ENCODE peak calls at places on chromosomes 6 and 20, in nine cellular contexts. X is stimulated activated CD4-positive, alpha-beta T cell treated with anti-CD3 and anti-CD28 coated beads, Interleukin-4, amount 100 ng/mL, for 48 hours; G is AG09319; W is PC-3; Z is AG04450; A is aorta; J is activated CD4-positive, alpha-beta T cell treated with anti-CD3 and anti-CD28 coated beads, Interleukin-2, amount 50 U/mL, for 4 hours; K is ELR; O is T-helper 1 cell. I is an unnamed sample.
A peak's percentile ranks its signal among the peaks of the same experiment; 100 is the strongest.

GRCh38 chr20:45432294-45432693 is 16.4 kb downstream of the PIGT start:
- DNase-seq in X (no peak), J (no peak), W (no peak), G (no peak), K (no peak), O (peak; percentile 66), A (no peak), Z (no peak), I (no peak)

GRCh38 chr6:35343092-35343834 is 905 bp downstream of the PPARD start:
- DNase-seq in J (no peak), G (no peak), X (no peak), O (no peak), Z (no peak), W (peak; percentile 27), A (peak; percentile 76), K (peak; percentile 35), I (no peak)

GRCh38 chr6:80280258-80281010 is 174.0 kb downstream of the BCKDHB start:
- DNase-seq in W (peak; percentile 4), Z (no peak), A (no peak), G (no peak), X (no peak), K (peak; percentile 57), J (no peak), O (no peak), I (no peak)

GRCh38 chr6:124132256-124132655 is 328.6 kb downstream of the NKAIN2 start:
- DNase-seq in O (no peak), K (no peak), J (no peak), G (no peak), W (no peak), Z (no peak), X (no peak), A (no peak), I (no peak)

GRCh38 chr20:22489614-22490286 is 94.6 kb downstream of the FOXA2 start:
- DNase-seq in K (no peak), O (no peak), X (no peak), W (no peak), A (no peak), Z (no peak), J (no peak), G (no peak), I (no peak)

GRCh38 chr6:79574636-79575035 is 37.4 kb upstream of the LCA5 start:
- DNase-seq in Z (peak; percentile 33), O (no peak), J (no peak), W (peak; percentile 66), X (no peak), G (no peak), K (peak; percentile 77), A (no peak), I (no peak)

GRCh38 chr20:41001497-41001896 is 27.1 kb upstream of the TOP1 start:
- DNase-seq in J (no peak), Z (no peak), X (no peak), O (no peak), G (no peak), K (peak; percentile 45), W (no peak), A (no peak), I (no peak)

GRCh38 chr6:111770263-111771083 is 102.8 kb downstream of the FYN start:
- DNase-seq in K (no peak), X (no peak), A (no peak), Z (no peak), J (no peak), G (no peak), O (no peak), W (no peak), I (no peak)

GRCh38 chr20:34720266-34720665 is 16.1 kb downstream of the TP53INP2 start:
- DNase-seq in J (no peak), X (no peak), A (no peak), O (no peak), K (no peak), Z (no peak), W (no peak), G (no peak), I (no peak)

GRCh38 chr20:37567671-37568588 is 40.3 kb upstream of the BLCAP start:
- DNase-seq in K (no peak), A (no peak), O (no peak), G (no peak), Z (no peak), W (peak; percentile 27), X (no peak), J (no peak), I (no peak)

GRCh38 chr20:63159826-63160640 is 55.9 kb downstream of the YTHDF1 start:
- DNase-seq in X (no peak), W (no peak), J (no peak), G (no peak), K (no peak), Z (no peak), A (peak; percentile 25), O (no peak), I (no peak)

GRCh38 chr6:17703256-17703694 is 3.5 kb downstream of the NUP153 start:
- DNase-seq in G (no peak), X (no peak), O (peak; percentile 55), J (no peak), Z (peak; percentile 21), A (no peak), K (peak; percentile 89), W (peak; percentile 80), I (no peak)

GRCh38 chr6:157984686-157985225 is 3.1 kb downstream of the SYNJ2 start:
- DNase-seq in A (no peak), Z (no peak), J (no peak), X (no peak), O (no peak), W (no peak), K (no peak), G (no peak), I (no peak)

GRCh38 chr20:45588800-45589199 is 9.7 kb upstream of the WFDC8 start:
- DNase-seq in A (no peak), Z (no peak), O (no peak), X (no peak), W (peak; percentile 25), J (no peak), G (no peak), K (peak; percentile 50), I (no peak)

GRCh38 chr6:170011233-170012142 is 260.1 kb downstream of the ERMARD start:
- DNase-seq in G (no peak), J (no peak), O (no peak), Z (no peak), W (no peak), K (no peak), A (no peak), X (no peak), I (no peak)

GRCh38 chr6:154099211-154099610 is 60.2 kb downstream of the OPRM1 start:
- DNase-seq in Z (no peak), G (no peak), K (no peak), O (no peak), A (no peak), J (no peak), W (no peak), X (no peak), I (no peak)

I was measured in BJ.